ENCODE peak calls at places on chromosomes 12 and 14, in seven cellular contexts. N is esophagus squamous epithelium, S is GM23248, I is 8988T, R is H1, Y is NCI-H2029 treated with DMSO at 0.1 percent for 48 hours, T is endodermal cell. V is an unnamed sample.

GRCh38 chr12:64663019-64663418 is 52.7 kb downstream of the RASSF3 start:
- DNase-seq in N (no peak), S (no peak), I (no peak), R (no peak), Y (no peak), T (no peak), V (no peak)

GRCh38 chr12:26524862-26525465 is 308.0 kb downstream of the ITPR2 start:
- DNase-seq in N (no peak), S (peak; percentile 24), I (no peak), R (peak; percentile 62), Y (no peak), T (peak; percentile 80), V (peak; percentile 50)

GRCh38 chr14:95143813-95144620 is 13.3 kb downstream of the DICER1 start:
- DNase-seq in N (no peak), S (peak; percentile 39), I (no peak), R (no peak), Y (no peak), T (no peak), V (no peak)

GRCh38 chr14:61620130-61620946 is 75.0 kb upstream of the HIF1A start:
- DNase-seq in N (no peak), S (peak; percentile 95), I (no peak), R (no peak), Y (no peak), T (no peak), V (no peak)

GRCh38 chr12:48973992-48974673 is 2.6 kb upstream of the WNT10B start:
- DNase-seq in N (no peak), S (peak; percentile 68), I (peak; percentile 82), R (peak; percentile 91), Y (no peak), T (peak; percentile 96), V (no peak)

GRCh38 chr12:95633049-95633545 is 81.8 kb upstream of the USP44 start:
- DNase-seq in N (no peak), S (peak; percentile 96), I (peak; percentile 31), R (no peak), Y (no peak), T (no peak), V (no peak)

GRCh38 chr14:58808828-58809227 is 171.1 kb downstream of the DACT1 start:
- DNase-seq in N (no peak), S (peak; percentile 25), I (no peak), R (no peak), Y (peak; percentile 78), T (no peak), V (no peak)

GRCh38 chr14:73879027-73879426 is 7.6 kb upstream of the ZNF410 start:
- DNase-seq in N (no peak), S (peak; percentile 17), I (no peak), R (no peak), Y (no peak), T (no peak), V (no peak)

GRCh38 chr12:106595268-106595667 is 12.5 kb downstream of the RFX4 start:
- DNase-seq in N (no peak), S (no peak), I (no peak), R (no peak), Y (no peak), T (no peak), V (no peak)